ENCODE peak calls at places on chromosomes 4 and X, in five cellular contexts. One of them, this sample, is unnamed.

GRCh38 chrX:107741318-107741813 is 34.2 kb downstream of the TSC22D3 start:
- DNase-seq in AG09309: no peak
- DNase-seq in HL-60: no peak
- DNase-seq in uterus: no peak
- DNase-seq in ovary: no peak
- DNase-seq in this sample: no peak

GRCh38 chr4:153661215-153661822 is 22.8 kb upstream of the TLR2 start:
- DNase-seq in ovary: no peak
- DNase-seq in uterus: no peak
- DNase-seq in HL-60: peak
- DNase-seq in AG09309: peak
- DNase-seq in this sample: no peak

GRCh38 chr4:10622728-10623127 is 61.8 kb downstream of the CLNK start:
- DNase-seq in ovary: no peak
- DNase-seq in uterus: no peak
- DNase-seq in HL-60: no peak
- DNase-seq in AG09309: no peak
- DNase-seq in this sample: no peak

GRCh38 chr4:77586953-77587383 is 18.7 kb upstream of the CXCL13 start:
- DNase-seq in AG09309: no peak
- DNase-seq in HL-60: no peak
- DNase-seq in uterus: no peak
- DNase-seq in ovary: no peak
- DNase-seq in this sample: no peak

GRCh38 chrX:31136144-31136572 is 64.3 kb upstream of the FTHL17 start:
- DNase-seq in ovary: no peak
- DNase-seq in AG09309: no peak
- DNase-seq in uterus: no peak
- DNase-seq in HL-60: no peak
- DNase-seq in this sample: no peak

GRCh38 chr4:23006756-23007155 is 314.0 kb downstream of the GBA3 start:
- DNase-seq in AG09309: peak
- DNase-seq in ovary: no peak
- DNase-seq in HL-60: no peak
- DNase-seq in uterus: no peak
- DNase-seq in this sample: no peak

GRCh38 chrX:8724176-8724757 is 7.7 kb downstream of the ANOS1 start:
- DNase-seq in AG09309: no peak
- DNase-seq in uterus: no peak
- DNase-seq in HL-60: no peak
- DNase-seq in ovary: no peak
- DNase-seq in this sample: peak

GRCh38 chr4:183101956-183102480 is 3.0 kb downstream of the WWC2 start:
- DNase-seq in uterus: no peak
- DNase-seq in ovary: no peak
- DNase-seq in HL-60: no peak
- DNase-seq in AG09309: no peak
- DNase-seq in this sample: no peak

GRCh38 chr4:150389896-150390530 is 191.9 kb upstream of the MAB21L2 start:
- DNase-seq in uterus: no peak
- DNase-seq in ovary: no peak
- DNase-seq in HL-60: no peak
- DNase-seq in AG09309: no peak
- DNase-seq in this sample: no peak

GRCh38 chrX:24173115-24173847 is 23.8 kb downstream of the ZFX start:
- DNase-seq in HL-60: no peak
- DNase-seq in ovary: no peak
- DNase-seq in AG09309: no peak
- DNase-seq in uterus: no peak
- DNase-seq in this sample: no peak
- TF ChIP-seq CTCF in HL-60: no peak
- TF ChIP-seq CTCF in ovary: no peak
- TF ChIP-seq CTCF in AG09309: peak
- TF ChIP-seq CTCF in uterus: no peak
- TF ChIP-seq CTCF in this sample: no peak

GRCh38 chrX:40150503-40150902 is 52.7 kb upstream of the BCOR start:
- DNase-seq in uterus: no peak
- DNase-seq in ovary: no peak
- DNase-seq in HL-60: no peak
- DNase-seq in AG09309: no peak
- DNase-seq in this sample: no peak
- TF ChIP-seq CTCF in uterus: no peak
- TF ChIP-seq CTCF in ovary: no peak
- TF ChIP-seq CTCF in HL-60: no peak
- TF ChIP-seq CTCF in AG09309: no peak
- TF ChIP-seq CTCF in this sample: no peak

DNA sequence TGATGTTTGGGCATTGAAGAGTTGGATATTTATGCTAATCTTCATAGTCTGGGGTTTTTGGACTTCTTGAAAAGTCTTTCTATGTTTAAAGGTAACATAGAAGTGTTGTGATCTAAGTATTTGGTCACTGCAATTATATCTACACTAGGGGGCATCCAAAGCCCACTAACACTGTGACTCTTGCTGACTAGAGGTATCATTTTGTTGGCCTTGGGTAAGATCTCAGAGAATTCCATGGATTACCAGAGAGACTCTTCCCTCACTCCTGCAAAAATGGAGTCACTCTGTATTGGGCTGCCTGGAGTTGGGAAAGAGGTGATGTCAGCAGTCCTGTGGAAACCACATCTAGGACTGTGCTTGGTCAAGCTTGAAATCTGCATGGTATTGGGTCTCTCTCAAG is 1077.6 kb downstream of the FAM133A start:
- DNase-seq in AG09309: no peak
- DNase-seq in uterus: no peak
- DNase-seq in HL-60: no peak
- DNase-seq in ovary: no peak
- DNase-seq in this sample: no peak
- TF ChIP-seq CTCF in AG09309: no peak
- TF ChIP-seq CTCF in uterus: no peak
- TF ChIP-seq CTCF in HL-60: no peak
- TF ChIP-seq CTCF in ovary: no peak
- TF ChIP-seq CTCF in this sample: no peak

DNA sequence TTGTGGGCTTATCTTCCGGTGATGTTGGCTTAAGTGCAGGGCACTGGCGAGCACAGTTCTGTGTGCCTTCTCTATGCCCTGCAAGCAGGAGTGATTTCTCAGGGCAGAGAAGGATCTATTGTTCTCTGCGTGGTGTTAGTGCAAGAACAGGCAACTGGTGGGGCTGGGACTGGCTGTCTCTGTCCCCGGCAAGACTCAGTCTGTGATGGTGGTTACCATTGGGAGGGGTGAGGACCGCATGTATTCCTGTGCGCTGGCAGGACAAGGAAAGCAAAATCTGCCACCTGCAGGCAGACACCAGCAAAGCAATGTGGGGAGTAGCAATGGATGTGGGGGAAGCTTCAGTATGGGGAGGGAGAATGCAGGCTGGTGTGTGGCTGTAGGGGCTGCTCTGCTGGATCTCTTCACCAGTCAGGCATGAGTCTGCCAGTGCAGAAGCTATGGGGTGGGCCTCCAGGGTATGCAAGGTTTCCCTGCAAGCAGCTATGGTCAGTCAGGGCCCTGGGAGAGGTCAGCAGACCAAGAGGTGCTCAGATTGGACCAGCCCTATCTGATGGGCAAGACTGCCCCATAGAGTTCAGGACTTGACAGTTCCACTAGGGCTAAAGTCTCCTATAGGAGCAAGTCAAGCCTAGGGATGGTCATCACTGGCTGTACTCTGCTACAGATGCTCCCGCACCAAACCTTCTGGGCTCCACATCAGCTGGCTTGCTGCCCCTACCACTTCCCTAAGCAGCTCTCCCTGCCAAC is 16.8 kb downstream of the PF4 start:
- DNase-seq in ovary: no peak
- DNase-seq in AG09309: no peak
- DNase-seq in HL-60: no peak
- DNase-seq in uterus: no peak
- DNase-seq in this sample: peak
- TF ChIP-seq CTCF in ovary: no peak
- TF ChIP-seq CTCF in AG09309: peak
- TF ChIP-seq CTCF in HL-60: no peak
- TF ChIP-seq CTCF in uterus: no peak
- TF ChIP-seq CTCF in this sample: peak

GRCh38 chr4:52107745-52108144 is 56.6 kb downstream of the SPATA18 start:
- DNase-seq in AG09309: no peak
- DNase-seq in uterus: no peak
- DNase-seq in HL-60: no peak
- DNase-seq in ovary: no peak
- DNase-seq in this sample: no peak
- TF ChIP-seq CTCF in AG09309: peak
- TF ChIP-seq CTCF in uterus: no peak
- TF ChIP-seq CTCF in HL-60: no peak
- TF ChIP-seq CTCF in ovary: no peak
- TF ChIP-seq CTCF in this sample: peak

GRCh38 chrX:99602107-99602506 is 808.0 kb downstream of the PCDH19 start:
- DNase-seq in HL-60: no peak
- DNase-seq in AG09309: no peak
- DNase-seq in ovary: no peak
- DNase-seq in uterus: no peak
- DNase-seq in this sample: no peak
- TF ChIP-seq CTCF in HL-60: no peak
- TF ChIP-seq CTCF in AG09309: no peak
- TF ChIP-seq CTCF in ovary: no peak
- TF ChIP-seq CTCF in uterus: no peak
- TF ChIP-seq CTCF in this sample: no peak

DNA sequence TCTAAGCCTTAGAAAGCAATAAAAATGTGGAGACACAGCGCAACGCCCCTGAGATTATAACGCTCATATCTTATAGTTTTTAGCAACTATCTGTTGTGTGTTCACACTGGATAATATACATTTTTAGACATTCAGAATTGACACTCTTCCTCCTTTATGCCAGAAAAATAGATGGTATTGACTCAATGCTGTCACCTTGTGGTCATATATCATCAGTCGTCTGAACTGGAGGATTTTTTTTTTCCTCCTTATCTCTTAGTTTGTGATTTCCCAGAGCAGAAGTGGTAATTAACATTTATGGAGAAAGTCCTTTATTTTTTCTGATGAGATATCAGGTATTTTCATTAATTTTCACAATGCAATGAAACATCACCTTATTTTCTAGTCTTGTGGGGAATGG is 759.6 kb downstream of the RAB28 start:
- DNase-seq in uterus: no peak
- DNase-seq in AG09309: no peak
- DNase-seq in HL-60: no peak
- DNase-seq in ovary: no peak
- DNase-seq in this sample: no peak
- TF ChIP-seq CTCF in uterus: no peak
- TF ChIP-seq CTCF in AG09309: peak
- TF ChIP-seq CTCF in HL-60: peak
- TF ChIP-seq CTCF in ovary: no peak
- TF ChIP-seq CTCF in this sample: peak

GRCh38 chr4:164977243-164978164 is at the start of gene TRIM61:
- DNase-seq in HL-60: no peak
- DNase-seq in ovary: peak
- DNase-seq in AG09309: no peak
- DNase-seq in uterus: no peak
- DNase-seq in this sample: no peak
- TF ChIP-seq CTCF in HL-60: no peak
- TF ChIP-seq CTCF in ovary: no peak
- TF ChIP-seq CTCF in AG09309: no peak
- TF ChIP-seq CTCF in uterus: no peak
- TF ChIP-seq CTCF in this sample: no peak

This sample was measured in glutamatergic neuron.